ENCODE peak calls at places on chromosomes 12 and 14, in nine cellular contexts. A is stimulated activated CD8-positive, alpha-beta memory T cell treated with anti-CD3 and anti-CD28 coated beads, Interleukin-7, amount 100 ng/mL, for 1 hour; W is left kidney; V is EL; J is stromal cell of bone marrow; O is T follicular helper cell; Y is type B pancreatic cell; N is kidney epithelial cell; E is neural progenitor cell. F is an unnamed sample.
A peak's percentile ranks its signal among the peaks of the same experiment; 100 is the strongest.

GRCh38 chr12:12645485-12645884 is 33.8 kb downstream of the CREBL2 start:
- DNase-seq in E (peak; percentile 55), O (peak; percentile 14), A (no peak), V (peak; percentile 46), Y (no peak), W (peak; percentile 33), N (no peak), J (peak; percentile 9), F (no peak)

GRCh38 chr14:74941676-74942097 is 13.7 kb downstream of the PGF start:
- DNase-seq in Y (no peak), O (peak; percentile 42), N (no peak), V (peak; percentile 78), E (no peak), W (no peak), A (peak; percentile 7), J (no peak), F (no peak)

GRCh38 chr14:65599375-65599774 is 186.8 kb downstream of the FUT8 start:
- DNase-seq in O (no peak), E (no peak), V (peak; percentile 29), J (no peak), W (no peak), N (no peak), Y (no peak), A (no peak), F (no peak)

GRCh38 chr14:106737025-106737424 is 1210.6 kb downstream of the TMEM121 start:
- DNase-seq in J (no peak), W (no peak), V (no peak), N (no peak), Y (no peak), O (no peak), E (no peak), A (peak; percentile 38), F (no peak)

GRCh38 chr14:68908201-68908600 is 70.9 kb downstream of the ACTN1 start:
- DNase-seq in N (no peak), V (no peak), J (no peak), Y (no peak), A (no peak), O (no peak), W (no peak), E (no peak), F (no peak)

GRCh38 chr12:6647083-6647604 is at the start of gene ACRBP:
- DNase-seq in N (peak; percentile 35), W (peak; percentile 91), A (no peak), V (peak; percentile 44), O (no peak), Y (peak; percentile 76), J (peak; percentile 29), E (peak; percentile 87), F (peak; percentile 13)

GRCh38 chr14:85296466-85297210 is 233.3 kb upstream of the FLRT2 start:
- DNase-seq in Y (no peak), N (peak; percentile 5), E (no peak), O (no peak), W (no peak), A (no peak), V (peak; percentile 65), J (no peak), F (no peak)

GRCh38 chr12:32595251-32595650 is 83.8 kb upstream of the DNM1L start:
- DNase-seq in J (peak; percentile 5), V (peak; percentile 73), O (no peak), E (no peak), A (no peak), W (no peak), Y (no peak), N (peak; percentile 16), F (peak; percentile 59)

GRCh38 chr14:103879570-103880333 is 32.4 kb upstream of the PPP1R13B start:
- DNase-seq in V (peak; percentile 47), A (no peak), Y (no peak), E (no peak), O (no peak), J (no peak), W (peak; percentile 85), N (peak; percentile 53), F (no peak)

GRCh38 chr12:1013618-1014489 is 22.8 kb downstream of the ERC1 start:
- DNase-seq in J (peak; percentile 76), Y (no peak), V (peak; percentile 85), O (no peak), W (no peak), N (peak; percentile 79), E (no peak), A (no peak), F (peak; percentile 66)

GRCh38 chr14:28609228-28609828 is 157.3 kb upstream of the FOXG1 start:
- DNase-seq in E (peak; percentile 75), A (no peak), O (no peak), J (peak; percentile 27), Y (no peak), V (peak; percentile 9), W (peak; percentile 89), N (peak; percentile 4), F (peak; percentile 60)

GRCh38 chr14:67961676-67962075 is 142.1 kb downstream of the RAD51B start:
- DNase-seq in O (no peak), E (no peak), J (no peak), W (no peak), Y (no peak), V (no peak), A (no peak), N (no peak), F (no peak)

GRCh38 chr12:54413284-54414190 is 5.5 kb downstream of the ITGA5 start:
- DNase-seq in Y (no peak), W (no peak), A (peak; percentile 62), O (peak; percentile 79), J (no peak), V (peak; percentile 54), N (no peak), E (no peak), F (no peak)

GRCh38 chr12:71432936-71433335 is 6.7 kb upstream of the LGR5 start:
- DNase-seq in J (no peak), W (no peak), V (no peak), A (no peak), O (no peak), E (no peak), Y (no peak), N (no peak), F (no peak)

GRCh38 chr14:77198576-77198975 is 17.0 kb downstream of the TMEM63C start:
- DNase-seq in V (no peak), W (no peak), A (no peak), Y (no peak), E (no peak), J (no peak), O (no peak), N (no peak), F (no peak)

GRCh38 chr12:10783252-10783651 is 19.2 kb downstream of the TAS2R7 start:
- DNase-seq in E (no peak), Y (no peak), W (no peak), V (no peak), N (no peak), O (no peak), A (no peak), J (no peak), F (no peak)

GRCh38 chr12:128942960-128943477 is 89.7 kb downstream of the GLT1D1 start:
- DNase-seq in W (no peak), Y (no peak), J (no peak), A (no peak), N (no peak), O (no peak), E (no peak), V (no peak), F (no peak)

GRCh38 chr12:47082963-47083621 is 3.3 kb upstream of the AMIGO2 start:
- DNase-seq in O (no peak), J (peak; percentile 74), A (no peak), N (peak; percentile 90), W (no peak), V (peak; percentile 97), E (no peak), Y (no peak), F (peak; percentile 72)

GRCh38 chr14:54622189-54622958 is 55.4 kb downstream of the SAMD4A start:
- DNase-seq in J (no peak), W (no peak), Y (no peak), N (no peak), A (no peak), O (no peak), E (no peak), V (no peak), F (no peak)

GRCh38 chr12:52873832-52874572 is 25.2 kb upstream of the KRT78 start:
- DNase-seq in E (peak; percentile 74), W (peak; percentile 63), A (peak; percentile 21), V (peak; percentile 96), O (peak; percentile 12), J (peak; percentile 84), N (peak; percentile 61), Y (no peak), F (peak; percentile 63)

GRCh38 chr12:119649202-119649808 is 18.6 kb upstream of the PRKAB1 start:
- DNase-seq in J (no peak), W (peak; percentile 31), E (peak; percentile 27), N (no peak), O (no peak), Y (no peak), V (peak; percentile 20), A (no peak), F (no peak)

F was measured in astrocyte of the cerebellum.